ENCODE peak calls at places on chromosomes 2 and 18, in four cellular contexts. B, U, P and S are unnamed samples.

GRCh38 chr2:55901322-55901721 is 22.3 kb downstream of the EFEMP1 start:
- DNase-seq in U (no peak), P (no peak), B (peak; percentile 56), S (no peak)

GRCh38 chr2:119204525-119204924 is 19.1 kb upstream of the STEAP3 start:
- DNase-seq in U (no peak), B (no peak), P (no peak), S (no peak)

GRCh38 chr2:235829726-235830125 is 335.9 kb downstream of the AGAP1 start:
- DNase-seq in P (no peak), B (no peak), U (no peak), S (no peak)

GRCh38 chr2:190451561-190452176 is 43.5 kb downstream of the MFSD6 start:
- DNase-seq in U (no peak), B (no peak), P (no peak), S (no peak)

GRCh38 chr2:97005353-97005752 is 19.0 kb upstream of the FAM178B start:
- DNase-seq in U (peak; percentile 50), B (no peak), P (no peak), S (peak; percentile 16)

GRCh38 chr2:98254504-98255059 is 91.7 kb upstream of the CNGA3 start:
- DNase-seq in P (no peak), B (no peak), U (no peak), S (no peak)

GRCh38 chr2:54750040-54750439 is 26.6 kb downstream of the EML6 start:
- DNase-seq in B (no peak), P (no peak), U (no peak), S (no peak)

GRCh38 chr18:29652797-29653196 is 1389.7 kb downstream of the DSC3 start:
- DNase-seq in P (no peak), U (no peak), B (no peak), S (no peak)

GRCh38 chr2:85312404-85312803 is 15.4 kb downstream of the TGOLN2 start:
- DNase-seq in P (no peak), B (no peak), U (no peak), S (no peak)

GRCh38 chr18:37502601-37503000 is 63.0 kb downstream of the CELF4 start:
- DNase-seq in P (no peak), B (no peak), U (no peak), S (no peak)

GRCh38 chr2:209772316-209772715 is 684 bp downstream of the UNC80 start:
- DNase-seq in U (peak; percentile 82), B (no peak), P (no peak), S (no peak)

GRCh38 chr2:54446625-54447024 is 9.5 kb upstream of the SPTBN1 start:
- DNase-seq in P (no peak), U (no peak), B (no peak), S (peak; percentile 78)

GRCh38 chr2:59458862-59459261 is 1094.6 kb downstream of the BCL11A start:
- DNase-seq in B (no peak), U (no peak), P (no peak), S (no peak)

GRCh38 chr2:165970663-165971062 is 17.1 kb upstream of the TTC21B start:
- DNase-seq in B (no peak), U (no peak), P (no peak), S (no peak)

GRCh38 chr18:5941869-5942268 is 46.5 kb upstream of the TMEM200C start:
- DNase-seq in B (no peak), P (no peak), U (no peak), S (no peak)

GRCh38 chr2:171792922-171793580 is 101.0 kb downstream of the SLC25A12 start:
- DNase-seq in B (no peak), P (no peak), U (no peak), S (no peak)

GRCh38 chr2:56185582-56186046 is 1.8 kb downstream of the CCDC85A start:
- DNase-seq in P (no peak), U (no peak), B (no peak), S (no peak)

GRCh38 chr2:28871620-28872019 is 1.5 kb upstream of the TRMT61B start:
- DNase-seq in U (no peak), P (no peak), B (no peak), S (peak; percentile 58)

GRCh38 chr2:199896617-199897016 is 14.5 kb upstream of the C2orf69 start:
- DNase-seq in B (no peak), U (no peak), P (no peak), S (no peak)

GRCh38 chr2:239479471-239479870 is 78.7 kb upstream of the HDAC4 start:
- DNase-seq in B (no peak), P (no peak), U (no peak), S (no peak)

GRCh38 chr18:36905560-36905959 is 76.6 kb downstream of the KIAA1328 start:
- DNase-seq in B (no peak), P (no peak), U (no peak), S (no peak)

GRCh38 chr2:168935810-168936581 is 34.9 kb downstream of the G6PC2 start:
- DNase-seq in P (no peak), B (peak; percentile 96), U (no peak), S (no peak)

GRCh38 chr2:209960676-209961630 is 41.5 kb upstream of the RPE start:
- DNase-seq in U (peak; percentile 48), P (no peak), B (peak; percentile 61), S (peak; percentile 67)

GRCh38 chr2:151052850-151053660 is 208.6 kb downstream of the RBM43 start:
- DNase-seq in P (no peak), B (no peak), U (no peak), S (no peak)

GRCh38 chr2:151056870-151057269 is 204.8 kb downstream of the RBM43 start:
- DNase-seq in U (no peak), P (no peak), B (no peak), S (no peak)

GRCh38 chr2:151051584-151052220 is 210.0 kb downstream of the RBM43 start:
- DNase-seq in B (peak; percentile 43), U (peak; percentile 37), P (no peak), S (peak; percentile 35)

GRCh38 chr2:151049746-151050145 is 211.9 kb downstream of the RBM43 start:
- DNase-seq in U (no peak), P (no peak), B (no peak), S (peak; percentile 32)

DNA sequence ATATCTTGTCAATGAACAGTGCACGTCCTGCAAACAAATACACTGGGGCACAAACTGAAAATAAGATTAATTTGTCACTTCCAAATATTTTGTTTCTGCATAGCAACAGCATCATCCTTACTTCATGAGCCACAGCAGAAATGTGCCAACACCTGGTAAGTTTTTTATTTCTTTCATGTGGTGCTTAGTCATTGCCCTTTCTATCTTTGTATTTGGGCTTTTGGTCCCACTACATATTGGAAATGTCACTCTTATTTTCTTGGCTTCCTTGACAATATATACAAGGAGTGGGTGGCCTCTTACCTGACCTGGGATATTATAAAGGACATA is 208.0 kb downstream of the RBM43 start:
- DNase-seq in B (no peak), U (no peak), P (no peak), S (no peak)
- TF ChIP-seq MXI1 in B (no peak), U (no peak), P (no peak), S (no peak)

DNA sequence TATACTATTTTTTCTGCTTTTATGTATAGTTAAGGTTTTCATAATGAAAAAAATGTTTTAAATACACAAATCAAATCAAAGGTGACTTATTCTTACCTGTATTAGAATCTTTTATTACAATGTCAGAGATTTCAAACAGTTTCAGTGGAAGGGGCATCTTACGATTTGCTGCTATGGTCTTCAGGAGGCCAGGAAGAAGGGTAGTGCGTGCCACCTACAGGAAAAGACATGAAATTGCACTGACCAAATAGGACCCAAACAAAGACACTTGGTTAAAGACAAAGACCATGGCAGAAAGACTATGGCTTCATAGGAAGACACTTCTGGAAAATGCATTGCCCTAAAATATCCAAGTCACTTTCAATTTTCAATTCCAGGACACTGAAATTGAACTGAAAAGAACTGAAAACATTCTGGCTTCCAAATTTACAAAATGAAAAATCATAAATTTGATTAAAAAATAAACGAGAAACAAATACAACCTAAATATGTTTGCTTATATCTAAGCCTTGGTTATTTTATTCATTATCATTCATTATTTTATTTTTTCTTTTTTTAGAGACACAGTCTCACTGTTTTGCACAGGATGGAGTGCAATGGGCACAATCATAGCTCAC is 42.1 kb downstream of the FARSB start:
- DNase-seq in U (peak; percentile 70), B (peak; percentile 37), P (no peak), S (peak; percentile 54)
- TF ChIP-seq ZBTB33 in U (no peak), B (no peak), P (no peak), S (no peak)

GRCh38 chr2:110146945-110147332 is 31.3 kb upstream of the MALL start:
- DNase-seq in P (no peak), B (no peak), U (no peak), S (no peak)

GRCh38 chr2:110140433-110140832 is 24.8 kb upstream of the MALL start:
- DNase-seq in B (no peak), P (no peak), U (no peak), S (no peak)

GRCh38 chr2:110143982-110144381 is 28.4 kb upstream of the MALL start:
- DNase-seq in U (no peak), P (no peak), B (no peak), S (no peak)

GRCh38 chr2:110149330-110150220 is 34.0 kb upstream of the MALL start:
- DNase-seq in U (no peak), P (no peak), B (peak; percentile 2), S (no peak)

DNA sequence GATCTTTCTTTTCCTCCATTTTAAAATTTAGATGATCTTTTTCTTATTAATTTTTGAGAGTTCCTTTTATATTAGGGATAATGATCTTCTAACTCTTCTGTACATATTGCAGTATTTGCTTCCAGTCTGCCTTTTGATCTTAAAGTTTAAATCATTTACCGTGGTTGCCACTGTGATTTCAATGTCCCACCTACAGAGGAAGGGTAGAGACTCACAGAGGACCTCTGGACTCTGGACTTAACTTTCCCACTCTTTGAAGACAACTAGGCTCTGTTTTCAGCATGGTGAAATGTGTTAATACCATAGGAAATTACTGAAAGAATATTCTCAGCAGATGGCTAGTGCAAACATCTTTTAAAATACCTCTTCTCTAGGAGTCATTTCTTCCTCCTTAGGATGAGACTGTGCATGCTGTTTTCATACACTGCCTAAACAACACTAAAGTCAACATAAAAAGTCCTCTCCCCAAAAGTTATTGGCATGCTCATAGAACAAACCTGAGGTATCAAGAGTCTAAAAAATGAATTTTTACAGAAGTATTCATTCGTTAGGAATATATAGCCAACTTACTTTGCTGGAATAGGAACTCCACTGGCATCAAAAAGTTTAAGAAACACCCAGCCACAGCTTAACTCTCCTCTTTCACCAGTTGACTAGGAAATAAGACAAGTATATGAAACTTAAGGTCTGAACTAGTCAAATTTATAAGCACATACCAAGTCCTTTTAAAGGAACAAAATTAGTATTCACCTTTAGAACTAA is 30.7 kb upstream of the MALL start:
- DNase-seq in U (no peak), P (no peak), B (no peak), S (peak; percentile 96)
- TF ChIP-seq MXI1 in U (no peak), P (no peak), B (no peak), S (no peak)

GRCh38 chr2:39153312-39153711 is 32.5 kb upstream of the SOS1 start:
- DNase-seq in U (no peak), B (no peak), P (no peak), S (no peak)

GRCh38 chr2:39158351-39158750 is 37.5 kb upstream of the SOS1 start:
- DNase-seq in U (no peak), B (no peak), P (no peak), S (no peak)

GRCh38 chr2:39160982-39161381 is 40.1 kb upstream of the SOS1 start:
- DNase-seq in U (no peak), P (no peak), B (no peak), S (no peak)

GRCh38 chr2:39154944-39155343 is 34.1 kb upstream of the SOS1 start:
- DNase-seq in P (no peak), U (no peak), B (peak; percentile 56), S (no peak)

DNA sequence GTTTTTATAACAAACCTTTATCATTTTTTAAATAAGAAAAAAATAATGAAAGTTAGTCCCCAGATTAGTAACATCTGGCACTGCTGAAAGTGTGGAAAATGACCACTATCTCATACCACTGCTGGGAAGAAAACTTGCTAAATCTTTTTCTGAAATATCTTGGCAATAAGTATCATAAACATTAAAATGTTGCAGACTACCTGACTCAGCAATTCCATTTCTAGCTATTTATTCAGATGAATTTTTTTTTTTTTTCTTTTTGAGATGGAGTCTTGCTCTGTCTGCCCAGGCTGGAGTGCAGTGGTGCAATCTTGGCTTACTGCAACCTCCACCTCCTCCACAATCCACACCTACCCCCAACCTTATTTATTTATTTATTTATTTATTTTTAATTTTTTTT is 35.3 kb upstream of the SOS1 start:
- DNase-seq in U (no peak), P (no peak), B (no peak), S (no peak)
- TF ChIP-seq ZBTB33 in U (no peak), P (no peak), B (no peak), S (no peak)